ENCODE peak calls at places on chromosomes 3 and 15, in seven cellular contexts. One of them, this sample, is unnamed.

GRCh38 chr3:188918086-188918485 is 253.7 kb upstream of the TPRG1 start:
- DNase-seq in HCEC 1CT: no peak
- DNase-seq in esophagus muscularis mucosa: no peak
- DNase-seq in GM23248: no peak
- DNase-seq in breast epithelium: no peak
- DNase-seq in pancreas: no peak
- DNase-seq in psoas muscle: no peak
- DNase-seq in this sample: no peak

GRCh38 chr3:175260145-175260794 is 401.1 kb downstream of the NAALADL2 start:
- DNase-seq in HCEC 1CT: peak; percentile 79
- DNase-seq in esophagus muscularis mucosa: no peak
- DNase-seq in GM23248: peak; percentile 82
- DNase-seq in breast epithelium: no peak
- DNase-seq in pancreas: no peak
- DNase-seq in psoas muscle: no peak
- DNase-seq in this sample: no peak

GRCh38 chr3:21826416-21826815 is 75.4 kb upstream of the ZNF385D start:
- DNase-seq in HCEC 1CT: no peak
- DNase-seq in esophagus muscularis mucosa: no peak
- DNase-seq in GM23248: no peak
- DNase-seq in breast epithelium: no peak
- DNase-seq in pancreas: no peak
- DNase-seq in psoas muscle: no peak
- DNase-seq in this sample: no peak

GRCh38 chr3:128379768-128380167 is 86.9 kb downstream of the DNAJB8 start:
- DNase-seq in HCEC 1CT: no peak
- DNase-seq in esophagus muscularis mucosa: no peak
- DNase-seq in GM23248: peak; percentile 12
- DNase-seq in breast epithelium: no peak
- DNase-seq in pancreas: no peak
- DNase-seq in psoas muscle: no peak
- DNase-seq in this sample: no peak

GRCh38 chr15:99446565-99447496 is 119.0 kb upstream of the MEF2A start:
- DNase-seq in HCEC 1CT: no peak
- DNase-seq in esophagus muscularis mucosa: peak; percentile 86
- DNase-seq in GM23248: no peak
- DNase-seq in breast epithelium: no peak
- DNase-seq in pancreas: no peak
- DNase-seq in psoas muscle: no peak
- DNase-seq in this sample: peak; percentile 39

GRCh38 chr3:12831582-12831866 is 9.8 kb downstream of the RPL32 start:
- DNase-seq in HCEC 1CT: no peak
- DNase-seq in esophagus muscularis mucosa: no peak
- DNase-seq in GM23248: no peak
- DNase-seq in breast epithelium: no peak
- DNase-seq in pancreas: no peak
- DNase-seq in psoas muscle: no peak
- DNase-seq in this sample: peak; percentile 93

GRCh38 chr3:39501982-39502837 is 34.7 kb downstream of the MOBP start:
- DNase-seq in HCEC 1CT: no peak
- DNase-seq in esophagus muscularis mucosa: no peak
- DNase-seq in GM23248: no peak
- DNase-seq in breast epithelium: no peak
- DNase-seq in pancreas: no peak
- DNase-seq in psoas muscle: no peak
- DNase-seq in this sample: peak; percentile 15

GRCh38 chr3:11548721-11549131 is 95.0 kb downstream of the VGLL4 start:
- DNase-seq in HCEC 1CT: peak; percentile 80
- DNase-seq in esophagus muscularis mucosa: no peak
- DNase-seq in GM23248: peak; percentile 85
- DNase-seq in breast epithelium: peak; percentile 37
- DNase-seq in pancreas: peak; percentile 10
- DNase-seq in psoas muscle: no peak
- DNase-seq in this sample: no peak

GRCh38 chr3:44678480-44679116 is 30.1 kb downstream of the ZNF35 start:
- DNase-seq in HCEC 1CT: no peak
- DNase-seq in esophagus muscularis mucosa: no peak
- DNase-seq in GM23248: no peak
- DNase-seq in breast epithelium: no peak
- DNase-seq in pancreas: no peak
- DNase-seq in psoas muscle: no peak
- DNase-seq in this sample: no peak